ENCODE peak calls at places on chromosomes 6 and 20, in seven cellular contexts. One of them, this sample, is unnamed. For H3K4me1 and H3K27me3, the result is how much of the 10 kb centered on the place peaks cover.

GRCh38 chr6:33695451-33695855 is 16.0 kb downstream of the UQCC2 start:
- DNase-seq in ovary: no peak
- DNase-seq in tibial nerve: no peak
- DNase-seq in heart left ventricle: no peak
- DNase-seq in body of pancreas: no peak
- DNase-seq in uterus: no peak
- DNase-seq in breast epithelium: no peak
- DNase-seq in this sample: no peak

GRCh38 chr6:31495580-31495979 is 2.4 kb upstream of the MICB start:
- DNase-seq in ovary: no peak
- DNase-seq in tibial nerve: no peak
- DNase-seq in body of pancreas: no peak
- DNase-seq in heart left ventricle: no peak
- DNase-seq in uterus: no peak
- DNase-seq in breast epithelium: no peak
- DNase-seq in this sample: no peak

GRCh38 chr6:148349466-148349865 is 6.8 kb downstream of the SASH1 start:
- DNase-seq in heart left ventricle: no peak
- DNase-seq in uterus: no peak
- DNase-seq in body of pancreas: no peak
- DNase-seq in ovary: no peak
- DNase-seq in breast epithelium: no peak
- DNase-seq in tibial nerve: no peak
- DNase-seq in this sample: no peak

GRCh38 chr6:51300510-51300909 is 481.8 kb downstream of the TFAP2B start:
- DNase-seq in heart left ventricle: no peak
- DNase-seq in ovary: no peak
- DNase-seq in body of pancreas: no peak
- DNase-seq in breast epithelium: no peak
- DNase-seq in tibial nerve: no peak
- DNase-seq in uterus: no peak
- DNase-seq in this sample: no peak

GRCh38 chr20:15475483-15475882 is 1097.8 kb downstream of the KIF16B start:
- DNase-seq in uterus: no peak
- DNase-seq in breast epithelium: no peak
- DNase-seq in heart left ventricle: peak
- DNase-seq in ovary: no peak
- DNase-seq in tibial nerve: peak
- DNase-seq in body of pancreas: peak
- DNase-seq in this sample: no peak

GRCh38 chr6:151279891-151280290 is 40.1 kb downstream of the AKAP12 start:
- DNase-seq in heart left ventricle: no peak
- DNase-seq in tibial nerve: no peak
- DNase-seq in body of pancreas: no peak
- DNase-seq in breast epithelium: no peak
- DNase-seq in ovary: no peak
- DNase-seq in uterus: no peak
- DNase-seq in this sample: no peak

GRCh38 chr6:113824411-113824810 is 32.7 kb upstream of the MARCKS start:
- DNase-seq in uterus: no peak
- DNase-seq in body of pancreas: peak
- DNase-seq in ovary: no peak
- DNase-seq in heart left ventricle: no peak
- DNase-seq in breast epithelium: peak
- DNase-seq in tibial nerve: no peak
- DNase-seq in this sample: no peak

GRCh38 chr6:117591405-117591804 is 10.9 kb downstream of the GOPC start:
- DNase-seq in breast epithelium: no peak
- DNase-seq in heart left ventricle: no peak
- DNase-seq in uterus: no peak
- DNase-seq in tibial nerve: no peak
- DNase-seq in ovary: no peak
- DNase-seq in body of pancreas: no peak
- DNase-seq in this sample: no peak

GRCh38 chr20:9241232-9241692 is 172.4 kb downstream of the PLCB4 start:
- DNase-seq in heart left ventricle: no peak
- DNase-seq in breast epithelium: no peak
- DNase-seq in body of pancreas: no peak
- DNase-seq in uterus: no peak
- DNase-seq in tibial nerve: no peak
- DNase-seq in ovary: no peak
- DNase-seq in this sample: no peak

GRCh38 chr6:27502508-27503435 is 29.9 kb upstream of the ZNF184 start:
- DNase-seq in ovary: peak
- DNase-seq in breast epithelium: no peak
- DNase-seq in tibial nerve: peak
- DNase-seq in heart left ventricle: peak
- DNase-seq in body of pancreas: peak
- DNase-seq in uterus: peak
- DNase-seq in this sample: no peak

GRCh38 chr20:19095762-19096161 is 116.7 kb upstream of the SLC24A3 start:
- DNase-seq in heart left ventricle: no peak
- DNase-seq in ovary: no peak
- DNase-seq in breast epithelium: no peak
- DNase-seq in tibial nerve: no peak
- DNase-seq in uterus: no peak
- DNase-seq in body of pancreas: no peak
- DNase-seq in this sample: no peak

GRCh38 chr20:41387433-41387832 is 20.8 kb upstream of the EMILIN3 start:
- DNase-seq in body of pancreas: no peak
- DNase-seq in uterus: no peak
- DNase-seq in tibial nerve: no peak
- DNase-seq in heart left ventricle: no peak
- DNase-seq in breast epithelium: no peak
- DNase-seq in ovary: peak
- DNase-seq in this sample: no peak

GRCh38 chr20:43949741-43950618 is 35.3 kb downstream of the TOX2 start:
- DNase-seq in breast epithelium: no peak
- DNase-seq in heart left ventricle: peak
- DNase-seq in ovary: no peak
- DNase-seq in tibial nerve: no peak
- DNase-seq in uterus: no peak
- DNase-seq in body of pancreas: peak
- DNase-seq in this sample: peak

GRCh38 chr6:106142876-106143431 is 56.8 kb downstream of the PRDM1 start:
- DNase-seq in breast epithelium: no peak
- DNase-seq in body of pancreas: no peak
- DNase-seq in uterus: no peak
- DNase-seq in tibial nerve: no peak
- DNase-seq in heart left ventricle: no peak
- DNase-seq in ovary: no peak
- DNase-seq in this sample: no peak

GRCh38 chr6:106145144-106145543 is 59.0 kb downstream of the PRDM1 start:
- DNase-seq in tibial nerve: no peak
- DNase-seq in heart left ventricle: no peak
- DNase-seq in ovary: no peak
- DNase-seq in body of pancreas: no peak
- DNase-seq in breast epithelium: no peak
- DNase-seq in uterus: no peak
- DNase-seq in this sample: no peak

GRCh38 chr6:106138151-106138550 is 52.0 kb downstream of the PRDM1 start:
- DNase-seq in breast epithelium: no peak
- DNase-seq in body of pancreas: no peak
- DNase-seq in tibial nerve: no peak
- DNase-seq in uterus: no peak
- DNase-seq in heart left ventricle: no peak
- DNase-seq in ovary: no peak
- DNase-seq in this sample: no peak

GRCh38 chr6:106143582-106144139 is 57.5 kb downstream of the PRDM1 start:
- DNase-seq in breast epithelium: no peak
- DNase-seq in uterus: no peak
- DNase-seq in body of pancreas: no peak
- DNase-seq in tibial nerve: no peak
- DNase-seq in heart left ventricle: no peak
- DNase-seq in ovary: no peak
- DNase-seq in this sample: no peak

DNA sequence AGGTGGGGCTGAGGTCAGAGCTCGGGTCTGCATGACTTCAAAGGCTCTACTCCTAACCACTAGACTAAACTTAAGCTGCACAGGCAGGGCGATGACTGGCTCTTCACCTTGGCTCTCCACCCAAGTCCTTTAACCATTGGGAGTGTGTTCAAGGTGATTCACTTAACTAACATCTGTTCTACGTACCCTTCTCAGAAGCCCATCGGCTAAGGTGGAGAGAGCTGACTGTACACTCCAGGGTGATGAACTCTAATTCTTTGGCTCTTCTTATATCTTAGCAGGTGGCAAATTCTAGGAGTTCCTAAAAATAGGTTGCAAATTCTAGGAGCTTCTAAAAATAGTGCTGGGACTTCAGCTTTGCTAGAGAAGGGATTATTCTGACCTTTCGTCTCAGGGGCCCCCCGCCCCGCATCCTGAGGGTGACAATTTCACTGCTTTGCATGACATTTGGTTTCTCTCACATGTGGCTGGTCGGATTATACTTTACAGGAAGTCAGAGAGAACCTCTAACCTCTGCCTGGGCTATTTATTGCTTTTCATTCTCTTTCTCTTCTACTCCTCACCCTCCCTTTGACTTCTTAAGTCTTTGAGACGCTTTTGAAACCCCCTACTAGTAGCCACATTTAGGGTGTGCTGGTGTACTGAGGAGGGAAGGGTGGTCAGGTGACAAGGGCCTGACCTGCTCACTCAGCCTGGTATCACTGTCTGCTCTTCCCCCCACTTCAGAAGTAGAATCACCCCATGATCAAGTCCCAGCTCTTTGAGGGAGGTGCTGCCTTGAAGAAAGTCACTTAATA is 55.5 kb downstream of the PRDM1 start:
- DNase-seq in body of pancreas: no peak
- DNase-seq in ovary: no peak
- DNase-seq in breast epithelium: no peak
- DNase-seq in uterus: no peak
- DNase-seq in heart left ventricle: no peak
- DNase-seq in tibial nerve: no peak
- DNase-seq in this sample: no peak
- H3K4me1 ChIP-seq in body of pancreas: under half
- H3K4me1 ChIP-seq in ovary: under half
- H3K4me1 ChIP-seq in breast epithelium: under half
- H3K4me1 ChIP-seq in uterus: under half
- H3K4me1 ChIP-seq in heart left ventricle: under half
- H3K4me1 ChIP-seq in tibial nerve: under half
- H3K4me1 ChIP-seq in this sample: under half

GRCh38 chr6:44297063-44298038 is 15.8 kb downstream of the AARS2 start:
- DNase-seq in ovary: peak
- DNase-seq in breast epithelium: no peak
- DNase-seq in heart left ventricle: no peak
- DNase-seq in body of pancreas: no peak
- DNase-seq in tibial nerve: no peak
- DNase-seq in uterus: peak
- DNase-seq in this sample: no peak
- H3K27me3 ChIP-seq in ovary: under half
- H3K27me3 ChIP-seq in breast epithelium: under half
- H3K27me3 ChIP-seq in heart left ventricle: half or more
- H3K27me3 ChIP-seq in body of pancreas: under half
- H3K27me3 ChIP-seq in tibial nerve: half or more
- H3K27me3 ChIP-seq in uterus: under half
- H3K27me3 ChIP-seq in this sample: under half

GRCh38 chr6:73564578-73565345 is 43.9 kb upstream of the EEF1A1 start:
- DNase-seq in ovary: no peak
- DNase-seq in breast epithelium: no peak
- DNase-seq in tibial nerve: no peak
- DNase-seq in uterus: no peak
- DNase-seq in body of pancreas: no peak
- DNase-seq in heart left ventricle: no peak
- DNase-seq in this sample: no peak

GRCh38 chr6:73565767-73566485 is 45.1 kb upstream of the EEF1A1 start:
- DNase-seq in breast epithelium: no peak
- DNase-seq in ovary: no peak
- DNase-seq in heart left ventricle: no peak
- DNase-seq in uterus: no peak
- DNase-seq in tibial nerve: no peak
- DNase-seq in body of pancreas: no peak
- DNase-seq in this sample: no peak

GRCh38 chr6:73562557-73562956 is 41.7 kb upstream of the EEF1A1 start:
- DNase-seq in tibial nerve: no peak
- DNase-seq in body of pancreas: no peak
- DNase-seq in uterus: no peak
- DNase-seq in heart left ventricle: no peak
- DNase-seq in ovary: no peak
- DNase-seq in breast epithelium: no peak
- DNase-seq in this sample: no peak

DNA sequence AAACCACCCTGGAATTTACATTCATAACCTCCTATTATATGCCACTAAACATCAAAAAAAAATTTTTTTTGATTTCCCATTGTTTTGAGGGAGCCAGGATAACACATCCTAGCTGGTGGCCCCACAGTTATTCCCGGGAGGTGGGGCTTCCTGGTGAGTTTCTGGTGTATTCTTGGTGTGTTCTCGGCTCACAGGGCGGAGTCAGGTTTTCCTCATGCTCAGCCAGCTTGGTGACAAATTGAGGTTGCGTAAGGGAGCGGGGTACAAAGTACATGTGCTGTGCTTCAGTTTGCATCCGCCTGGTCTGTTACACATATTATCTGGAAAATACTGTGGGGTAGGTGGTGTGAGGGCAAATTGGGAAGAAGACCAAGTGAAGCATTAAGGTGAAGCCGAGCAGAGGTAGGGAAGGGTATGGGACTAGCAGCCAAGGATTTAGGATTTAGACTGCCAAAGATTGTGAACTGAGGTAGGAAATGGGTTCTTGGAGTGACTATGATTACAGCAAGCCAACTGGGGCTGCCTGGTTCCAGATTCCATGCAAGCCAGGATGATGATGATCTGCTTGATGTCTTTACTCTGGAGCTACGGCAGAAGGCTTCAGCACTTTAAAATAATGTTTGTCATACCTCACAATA is 46.2 kb upstream of the EEF1A1 start:
- DNase-seq in heart left ventricle: peak
- DNase-seq in ovary: no peak
- DNase-seq in uterus: peak
- DNase-seq in breast epithelium: no peak
- DNase-seq in body of pancreas: peak
- DNase-seq in tibial nerve: peak
- DNase-seq in this sample: no peak
- TF ChIP-seq POLR2A in heart left ventricle: no peak
- TF ChIP-seq POLR2A in ovary: no peak
- TF ChIP-seq POLR2A in uterus: no peak
- TF ChIP-seq POLR2A in breast epithelium: no peak
- TF ChIP-seq POLR2A in body of pancreas: peak
- TF ChIP-seq POLR2A in tibial nerve: no peak
- TF ChIP-seq POLR2A in this sample: no peak

DNA sequence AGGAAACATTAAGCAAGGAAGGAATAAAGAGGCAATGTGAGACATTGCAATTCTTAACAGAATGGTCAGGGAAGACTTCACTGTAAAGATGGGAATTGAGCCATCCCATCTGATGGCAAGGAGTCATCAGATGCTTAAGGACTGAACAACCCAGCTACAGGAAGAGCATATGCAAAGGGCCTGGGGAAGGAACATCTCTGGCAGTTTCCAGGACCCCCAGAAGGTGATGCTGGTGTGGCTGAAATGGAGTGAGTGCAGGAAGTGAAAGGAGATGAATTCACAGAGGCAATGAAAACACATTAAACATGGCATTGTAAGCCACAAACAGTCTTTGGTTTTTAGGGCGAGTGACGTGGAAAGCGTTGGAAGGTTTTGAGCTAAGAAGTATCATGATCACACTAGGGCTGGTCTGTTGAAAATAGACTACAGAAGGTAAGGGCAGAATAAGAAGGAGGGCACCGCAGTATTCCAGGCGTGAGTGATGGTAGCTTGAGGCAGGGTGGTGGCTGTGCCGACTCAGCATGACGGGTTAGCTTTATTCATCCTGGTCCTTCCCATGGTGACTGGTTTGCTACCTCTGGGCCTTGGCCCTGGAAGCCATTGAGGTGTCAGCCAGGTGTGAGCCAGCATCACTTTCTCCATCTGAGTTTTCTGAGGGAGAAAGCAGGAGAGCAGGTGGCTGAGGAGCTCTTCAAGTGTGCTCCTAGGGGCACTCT is 6.8 kb downstream of the BTN2A1 start:
- DNase-seq in uterus: no peak
- DNase-seq in heart left ventricle: no peak
- DNase-seq in tibial nerve: no peak
- DNase-seq in breast epithelium: no peak
- DNase-seq in ovary: no peak
- DNase-seq in body of pancreas: no peak
- DNase-seq in this sample: no peak
- H3K4me1 ChIP-seq in uterus: under half
- H3K4me1 ChIP-seq in heart left ventricle: under half
- H3K4me1 ChIP-seq in tibial nerve: under half
- H3K4me1 ChIP-seq in breast epithelium: under half
- H3K4me1 ChIP-seq in ovary: under half
- H3K4me1 ChIP-seq in body of pancreas: under half
- H3K4me1 ChIP-seq in this sample: under half